ENCODE peak calls at places on chromosomes 2 and 18, in ten cellular contexts. X is A549; C is IMR-90; B is cardiac muscle cell; V is CD4-positive, alpha-beta memory T cell; K is fibroblast of lung; Q is CD8-positive, alpha-beta memory T cell; G is Panc1; R is adrenal gland; E is CD8-positive, alpha-beta T cell. Y is an unnamed sample.
A peak's percentile ranks its signal among the peaks of the same experiment; 100 is the strongest.

GRCh38 chr18:55466789-55467188 is 121.2 kb downstream of the TCF4 start:
- DNase-seq in C (no peak), R (no peak), G (no peak), B (no peak), E (no peak), V (no peak), X (no peak), Q (no peak), K (no peak), Y (no peak)

GRCh38 chr2:150570712-150571111 is 83.2 kb upstream of the RND3 start:
- DNase-seq in C (peak; percentile 96), E (no peak), V (no peak), G (peak; percentile 53), B (peak; percentile 76), Q (no peak), X (peak; percentile 68), R (no peak), K (peak; percentile 96), Y (no peak)

GRCh38 chr2:160666019-160666676 is 172.5 kb upstream of the RBMS1 start:
- DNase-seq in C (peak; percentile 99), R (no peak), B (peak; percentile 98), G (peak; percentile 95), V (peak; percentile 10), Q (no peak), X (peak; percentile 93), E (no peak), K (peak; percentile 99), Y (peak; percentile 1)

GRCh38 chr2:169716229-169716886 is 17.3 kb upstream of the KLHL23 start:
- DNase-seq in E (no peak), V (no peak), B (peak; percentile 67), K (peak; percentile 41), X (no peak), Q (no peak), R (no peak), G (no peak), C (peak; percentile 83), Y (no peak)

GRCh38 chr2:28162538-28162937 is 230.1 kb upstream of the FOSL2 start:
- DNase-seq in B (no peak), R (no peak), V (no peak), C (no peak), K (no peak), Q (no peak), X (no peak), G (no peak), E (no peak), Y (no peak)

GRCh38 chr2:98350411-98350810 is 4.2 kb downstream of the CNGA3 start:
- DNase-seq in K (no peak), E (no peak), R (no peak), C (no peak), X (no peak), B (no peak), Q (no peak), G (no peak), V (no peak), Y (no peak)

GRCh38 chr18:41075212-41075611 is 879.8 kb upstream of the PIK3C3 start:
- DNase-seq in Q (no peak), R (no peak), G (no peak), X (peak; percentile 1), B (peak; percentile 32), C (peak; percentile 94), V (no peak), E (no peak), K (peak; percentile 98), Y (no peak)

GRCh38 chr18:8616026-8616401 is 6.8 kb downstream of the RAB12 start:
- DNase-seq in Q (no peak), K (peak; percentile 45), X (no peak), V (no peak), R (no peak), B (no peak), E (no peak), C (no peak), G (no peak), Y (no peak)

GRCh38 chr2:105455488-105455991 is 56.7 kb upstream of the FHL2 start:
- DNase-seq in E (no peak), B (peak; percentile 92), R (no peak), G (peak; percentile 99), Q (no peak), V (no peak), K (peak; percentile 98), X (peak; percentile 92), C (peak; percentile 92), Y (no peak)

GRCh38 chr2:43415582-43415981 is 180.3 kb downstream of the THADA start:
- DNase-seq in G (no peak), C (no peak), E (no peak), Q (no peak), B (no peak), R (no peak), K (no peak), V (no peak), X (no peak), Y (no peak)

GRCh38 chr2:19568809-19569208 is 210.4 kb upstream of the OSR1 start:
- DNase-seq in V (no peak), G (no peak), Q (no peak), B (no peak), X (no peak), E (no peak), R (no peak), K (no peak), C (no peak), Y (no peak)

GRCh38 chr2:15058015-15058414 is 425.5 kb downstream of the LRATD1 start:
- DNase-seq in Q (no peak), X (no peak), E (no peak), G (no peak), R (no peak), C (no peak), K (no peak), B (no peak), V (no peak), Y (no peak)

DNA sequence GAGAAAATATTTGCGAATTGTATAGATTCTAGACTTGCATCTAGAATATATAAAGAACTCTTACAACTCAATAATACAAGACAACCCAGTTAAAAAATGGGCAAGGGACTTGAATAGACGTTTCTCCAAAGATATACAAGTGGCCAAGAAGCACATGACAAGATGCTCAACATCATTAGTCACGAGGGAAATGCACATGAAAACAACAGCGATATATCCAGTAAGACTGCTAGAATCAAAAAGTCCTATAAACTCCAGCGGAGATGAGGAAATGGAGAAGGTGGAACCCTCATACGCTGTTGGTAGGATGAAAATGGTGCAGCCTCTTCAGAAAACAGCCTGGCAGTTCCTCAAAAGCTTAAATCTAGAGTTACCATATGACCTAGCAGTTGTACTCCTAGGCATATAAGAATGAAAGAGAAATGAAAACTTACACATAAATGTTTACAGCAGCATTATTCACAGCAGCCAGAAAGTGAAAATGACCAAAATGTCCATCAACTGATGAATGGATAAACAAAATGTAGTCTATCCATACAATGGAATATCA is 48.0 kb downstream of the HPCAL1 start:
- DNase-seq in Q (no peak), C (no peak), G (no peak), R (no peak), V (no peak), B (no peak), X (no peak), K (no peak), E (no peak), Y (no peak)
- H3K27ac ChIP-seq in Q (no peak overlapping the region), C (no peak overlapping the region), G (no peak overlapping the region), R (no peak overlapping the region), V (no peak overlapping the region), B (no peak overlapping the region), X (no peak overlapping the region), K (no peak overlapping the region), E (no peak overlapping the region), Y (no peak overlapping the region)

GRCh38 chr2:119753041-119753929 is 6.4 kb upstream of the PTPN4 start:
- DNase-seq in V (peak; percentile 58), Q (peak; percentile 47), R (peak; percentile 29), E (no peak), B (peak; percentile 72), G (peak; percentile 52), C (peak; percentile 56), K (peak; percentile 26), X (peak; percentile 64), Y (peak; percentile 22)
- H3K4me1 ChIP-seq in V (no peaks in the 10 kb centered on the region), Q (no peaks in the 10 kb centered on the region), R (peaks cover 11% of the 10 kb centered on the region), E (no peaks in the 10 kb centered on the region), B (no peaks in the 10 kb centered on the region), G (peaks cover under 1% of the 10 kb centered on the region), C (peaks cover 1% of the 10 kb centered on the region), K (peaks cover 7% of the 10 kb centered on the region), X (peaks cover 29% of the 10 kb centered on the region), Y (no peaks in the 10 kb centered on the region)

GRCh38 chr2:144453039-144453336 is 66.9 kb downstream of the ZEB2 start:
- DNase-seq in G (no peak), K (peak; percentile 51), B (peak; percentile 49), R (no peak), V (no peak), Q (no peak), C (peak; percentile 76), X (peak; percentile 21), E (no peak), Y (no peak)

GRCh38 chr2:144453486-144454158 is 66.3 kb downstream of the ZEB2 start:
- DNase-seq in C (peak; percentile 50), K (peak; percentile 65), E (no peak), X (no peak), G (no peak), Q (no peak), V (no peak), B (no peak), R (no peak), Y (no peak)

GRCh38 chr2:144455979-144456378 is 63.9 kb downstream of the ZEB2 start:
- DNase-seq in R (no peak), X (no peak), E (no peak), C (no peak), B (no peak), G (no peak), V (no peak), K (no peak), Q (no peak), Y (no peak)

GRCh38 chr2:144456680-144457079 is 63.2 kb downstream of the ZEB2 start:
- DNase-seq in Q (no peak), K (peak; percentile 90), R (peak; percentile 51), E (no peak), C (peak; percentile 97), G (no peak), V (no peak), X (peak; percentile 64), B (peak; percentile 88), Y (no peak)

DNA sequence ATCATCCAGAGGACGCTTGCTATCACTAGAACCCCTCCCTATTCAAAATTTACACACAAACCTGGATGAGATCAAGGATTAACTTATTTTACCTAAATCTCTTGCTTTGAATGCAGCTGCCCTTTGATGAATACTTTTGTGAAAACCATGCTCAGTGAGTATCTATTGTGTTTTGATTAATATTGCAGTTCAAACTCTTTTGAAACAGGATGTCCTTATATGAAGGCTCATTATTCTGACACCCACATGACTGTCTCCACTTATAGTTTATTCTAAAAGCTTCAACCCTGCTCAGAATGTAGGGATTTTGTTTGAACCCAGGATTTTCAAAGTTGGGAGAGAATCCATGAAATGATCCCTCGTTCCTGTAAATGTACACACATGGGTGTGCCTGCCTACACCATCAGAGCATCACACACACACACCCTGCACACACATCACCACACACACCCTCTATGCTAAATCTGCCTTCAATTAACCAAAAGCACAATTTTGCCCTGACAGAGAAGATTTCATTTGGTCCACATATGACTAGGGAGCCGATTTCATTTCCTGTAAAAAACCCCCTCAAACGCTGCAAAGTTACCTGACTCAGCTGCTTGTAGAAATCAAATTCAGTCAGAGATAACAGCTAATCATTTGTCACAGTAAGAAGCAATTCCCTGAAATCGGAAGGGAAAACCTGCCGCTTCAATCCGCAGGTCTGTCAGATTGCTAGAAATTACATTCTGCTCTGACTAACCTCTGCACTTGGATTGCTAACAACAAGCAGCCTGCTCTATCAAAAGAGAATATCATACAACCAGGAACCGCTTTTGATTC is 65.2 kb downstream of the ZEB2 start:
- DNase-seq in G (no peak), C (peak; percentile 29), V (no peak), K (no peak), X (no peak), R (no peak), Q (no peak), E (no peak), B (no peak), Y (no peak)
- H3K4me3 ChIP-seq in G (no peak overlapping the region), C (no peak overlapping the region), V (no peak overlapping the region), K (peak overlapping the region; percentile 11), X (no peak overlapping the region), R (no peak overlapping the region), Q (no peak overlapping the region), E (no peak overlapping the region), B (no peak overlapping the region), Y (peak overlapping the region; percentile 39)

GRCh38 chr2:94970353-94970752 is 55.2 kb upstream of the MAL start:
- DNase-seq in E (no peak), R (no peak), V (no peak), Q (no peak), B (no peak), G (no peak), C (no peak), X (no peak), K (no peak), Y (no peak)
- H3K27ac ChIP-seq in E (no peak overlapping the region), R (no peak overlapping the region), V (no peak overlapping the region), Q (no peak overlapping the region), B (no peak overlapping the region), G (no peak overlapping the region), C (no peak overlapping the region), X (no peak overlapping the region), K (no peak overlapping the region), Y (no peak overlapping the region)